ENCODE peak calls at places on chromosomes 13 and 19, in four cellular contexts. X is transverse colon, Y is PC-3, N is ascending aorta. B is an unnamed sample. For H3K27me3 and H3K9me3, the result is how much of the 10 kb centered on the place peaks cover.

GRCh38 chr19:3383121-3383722 is 16.8 kb downstream of the NFIC start:
- DNase-seq in Y (no peak), N (no peak), X (no peak), B (no peak)

GRCh38 chr13:97353927-97354326 is 80.0 kb upstream of the RAP2A start:
- DNase-seq in Y (no peak), X (no peak), N (no peak), B (no peak)

GRCh38 chr13:111034811-111035210 is 80.3 kb upstream of the ARHGEF7 start:
- DNase-seq in Y (no peak), N (no peak), X (no peak), B (no peak)

GRCh38 chr19:19034204-19034624 is 811 bp downstream of the ARMC6 start:
- DNase-seq in Y (peak), N (peak), X (peak), B (peak)

GRCh38 chr19:18279266-18279515 is 2.2 kb downstream of the JUND start:
- DNase-seq in Y (no peak), N (no peak), X (no peak), B (no peak)

GRCh38 chr19:46221981-46222610 is 7.4 kb upstream of the IGFL1 start:
- DNase-seq in N (peak), Y (peak), X (no peak), B (peak)

GRCh38 chr19:3279306-3279705 is 54.8 kb downstream of the CELF5 start:
- DNase-seq in N (no peak), X (no peak), Y (no peak), B (no peak)

GRCh38 chr13:97566907-97567306 is 132.9 kb downstream of the RAP2A start:
- DNase-seq in X (no peak), Y (no peak), N (no peak), B (no peak)

GRCh38 chr19:54485846-54486245 is 12.8 kb upstream of the CDC42EP5 start:
- DNase-seq in N (no peak), Y (no peak), X (no peak), B (no peak)

GRCh38 chr19:13784731-13785452 is 10.4 kb upstream of the ZSWIM4 start:
- DNase-seq in N (peak), Y (peak), X (peak), B (peak)

GRCh38 chr13:46113596-46113995 is 8.8 kb upstream of the CPB2 start:
- DNase-seq in N (no peak), X (no peak), Y (peak), B (no peak)

GRCh38 chr13:25371608-25372274 is at the start of gene ATP8A2:
- DNase-seq in X (no peak), N (no peak), Y (no peak), B (no peak)

GRCh38 chr19:41218249-41218614 is 791 bp upstream of the AXL start:
- DNase-seq in N (no peak), X (no peak), Y (no peak), B (no peak)
- H3K27ac ChIP-seq in N (peak), X (peak), Y (peak), B (peak)

DNA sequence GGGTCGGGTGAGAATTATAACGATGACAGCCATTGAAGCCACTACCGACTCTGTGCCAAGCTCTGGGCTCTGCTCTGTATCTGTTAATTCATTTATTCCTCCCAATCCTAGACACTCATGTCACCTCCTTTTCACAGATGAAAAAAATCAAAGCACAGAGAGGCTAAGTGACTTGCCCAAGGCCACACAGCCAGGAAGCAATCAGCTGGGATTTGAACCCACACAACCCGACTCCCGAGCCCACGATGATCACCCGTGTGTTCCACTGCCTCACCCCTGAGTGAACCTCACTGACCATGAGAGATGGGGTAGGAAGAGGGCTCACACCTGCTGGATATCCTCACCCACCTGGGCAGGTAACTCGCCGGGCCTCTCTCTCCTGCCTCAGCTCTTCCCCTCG is 40.1 kb downstream of the ZNF473 start:
- DNase-seq in N (no peak), Y (no peak), X (no peak), B (no peak)
- H3K27me3 ChIP-seq in N (under half), Y (under half), X (under half), B (under half)

DNA sequence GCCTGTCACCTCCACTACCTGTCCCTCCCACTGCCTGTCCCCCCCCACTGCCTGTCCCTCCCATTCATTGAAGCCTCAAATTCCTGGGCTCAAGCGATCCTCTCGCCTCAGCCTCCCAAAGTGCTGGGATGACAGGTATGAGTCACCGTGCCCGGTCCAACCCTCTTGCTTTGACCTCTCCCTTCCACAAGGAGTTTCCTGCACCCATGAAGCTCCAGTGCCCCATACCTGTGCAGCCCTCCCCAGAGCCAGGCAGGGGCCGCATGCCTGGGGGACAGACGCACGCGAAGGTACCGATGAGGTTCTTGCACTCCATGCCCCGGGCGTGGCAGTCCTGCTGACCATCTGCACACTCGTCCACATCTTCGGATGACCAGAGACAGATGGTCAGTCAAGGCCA is 34.3 kb downstream of the CCL25 start:
- DNase-seq in Y (no peak), X (no peak), N (no peak), B (no peak)
- H3K9me3 ChIP-seq in Y (under half), X (under half), N (under half), B (under half)

DNA sequence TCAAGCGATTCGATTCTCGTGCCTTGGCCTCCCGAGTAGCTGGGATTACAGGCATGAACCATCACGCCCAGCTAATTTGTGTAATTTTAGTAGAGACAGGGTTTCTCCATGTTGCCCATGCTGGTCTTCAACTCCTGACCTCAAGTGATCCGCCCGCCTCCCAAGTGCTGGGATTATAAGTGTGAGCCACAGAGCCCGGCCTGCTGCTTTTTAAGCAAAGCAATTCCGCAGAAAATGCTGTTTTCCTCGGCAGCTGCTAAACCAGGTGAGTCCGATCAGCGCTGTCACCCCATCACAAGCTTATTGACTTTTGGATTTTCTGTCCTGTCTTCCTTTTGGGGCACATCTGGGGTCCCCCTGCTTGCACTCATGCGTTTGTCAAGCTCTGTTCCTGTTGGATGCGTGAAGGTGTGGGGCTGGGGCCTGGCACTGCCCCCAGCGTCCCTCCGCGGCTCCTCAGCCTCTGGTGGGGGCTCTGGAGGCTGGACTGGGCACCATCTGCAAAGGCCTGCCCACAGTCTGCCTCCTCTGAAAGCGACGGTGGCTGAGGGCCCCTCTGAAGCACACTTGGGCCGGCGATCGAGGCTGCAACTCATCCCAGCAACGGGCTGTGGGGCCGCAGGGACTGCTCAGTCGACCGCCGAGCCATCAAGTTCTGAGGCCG is 25.7 kb downstream of the CEBPG start:
- DNase-seq in Y (no peak), X (no peak), N (no peak), B (peak)
- H3K27ac ChIP-seq in Y (no peak), X (no peak), N (no peak), B (no peak)

GRCh38 chr19:35497406-35497805 is 7.1 kb upstream of the KRTDAP start:
- DNase-seq in Y (no peak), N (no peak), X (no peak), B (no peak)
- H3K27me3 ChIP-seq in Y (under half), N (under half), X (under half), B (under half)

GRCh38 chr19:51921949-51922348 is 5.3 kb upstream of the ZNF613 start:
- DNase-seq in X (no peak), N (no peak), Y (no peak), B (no peak)
- H3K9me3 ChIP-seq in X (half or more), N (under half), Y (half or more), B (under half)

DNA sequence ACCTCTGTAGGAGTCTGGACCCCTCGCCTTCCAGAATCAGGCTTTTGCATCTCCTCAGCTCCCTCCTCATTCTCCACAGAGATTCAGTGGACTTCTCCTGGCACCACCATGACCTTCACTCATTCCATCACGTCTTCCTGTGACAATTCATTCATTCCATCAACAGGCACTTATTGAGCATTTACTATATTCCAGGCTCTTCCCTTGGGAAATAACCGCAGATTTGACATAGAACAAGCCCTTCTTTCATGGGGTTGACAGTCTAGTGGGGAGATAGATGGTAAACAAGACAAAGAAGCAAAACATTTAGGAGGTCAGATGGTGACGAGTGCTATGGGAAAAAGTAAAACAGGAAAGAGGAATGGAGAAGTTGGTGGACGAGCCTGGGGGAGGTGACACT is 2.6 kb upstream of the SULT2B1 start:
- DNase-seq in Y (no peak), X (no peak), N (no peak), B (no peak)
- H3K27ac ChIP-seq in Y (no peak), X (no peak), N (no peak), B (no peak)

B was measured in upper lobe of right lung.